ENCODE peak calls at places on chromosomes 16 and 17, in seven cellular contexts. P is GM10248; F is esophagus squamous epithelium; M is astrocyte; L is C1 segment of cervical spinal cord; C is NCI-H774; A is activated CD4-positive, alpha-beta T cell treated with anti-CD3 and anti-CD28 coated beads, Interleukin-2, amount 10 ng/mL, durations not matched to agents 7 days and 5 days. Q is an unnamed sample.

GRCh38 chr17:77125432-77125901 is 15.3 kb upstream of the SEC14L1 start:
- DNase-seq in C (peak), F (no peak), A (no peak), P (no peak), M (peak), L (no peak), Q (no peak)

GRCh38 chr16:354971-355441 is 2.5 kb upstream of the AXIN1 start:
- DNase-seq in A (peak), L (no peak), C (no peak), P (no peak), F (no peak), M (no peak), Q (no peak)

GRCh38 chr16:86218479-86219170 is 291.7 kb upstream of the FOXF1 start:
- DNase-seq in A (no peak), M (no peak), C (no peak), F (no peak), L (no peak), P (no peak), Q (no peak)

GRCh38 chr16:53504161-53504663 is 1.2 kb upstream of the AKTIP start:
- DNase-seq in F (no peak), M (peak), L (peak), C (no peak), P (no peak), A (peak), Q (no peak)

GRCh38 chr16:89795676-89796075 is 20.8 kb downstream of the FANCA start:
- DNase-seq in L (no peak), P (peak), M (no peak), A (no peak), C (no peak), F (no peak), Q (no peak)

GRCh38 chr16:81429045-81429521 is 15.5 kb upstream of the CMIP start:
- DNase-seq in C (no peak), L (no peak), A (no peak), F (no peak), P (no peak), M (no peak), Q (no peak)

GRCh38 chr17:75428775-75429469 is 23.4 kb upstream of the GRB2 start:
- DNase-seq in C (no peak), F (no peak), L (no peak), A (no peak), M (peak), P (no peak), Q (no peak)

GRCh38 chr17:51166198-51166986 is at the start of gene NME2:
- DNase-seq in A (peak), F (peak), L (peak), P (peak), M (peak), C (peak), Q (peak)

GRCh38 chr17:43823350-43824084 is 9.4 kb downstream of the MPP3 start:
- DNase-seq in A (no peak), L (no peak), P (no peak), F (no peak), M (no peak), C (no peak), Q (no peak)

GRCh38 chr17:31571124-31571892 is 179.8 kb downstream of the RAB11FIP4 start:
- DNase-seq in A (no peak), M (peak), F (no peak), P (no peak), L (no peak), C (no peak), Q (no peak)

GRCh38 chr17:14311979-14312378 is 11.1 kb downstream of the HS3ST3B1 start:
- DNase-seq in L (no peak), A (no peak), P (no peak), F (no peak), M (no peak), C (no peak), Q (no peak)

GRCh38 chr17:47649972-47650524 is 329 bp downstream of the KPNB1 start:
- DNase-seq in L (no peak), A (peak), F (no peak), C (no peak), M (no peak), P (peak), Q (no peak)

GRCh38 chr17:44758414-44759095 is at the start of gene ADAM11:
- DNase-seq in A (no peak), F (no peak), P (peak), M (no peak), C (no peak), L (no peak), Q (no peak)

GRCh38 chr17:2025622-2026309 is 632 bp upstream of the RTN4RL1 start:
- DNase-seq in M (no peak), F (no peak), L (no peak), A (no peak), C (no peak), P (peak), Q (no peak)

GRCh38 chr16:14436410-14436955 is 193.6 kb downstream of the PARN start:
- DNase-seq in L (no peak), F (no peak), A (peak), C (peak), M (no peak), P (no peak), Q (no peak)

GRCh38 chr17:32747856-32748255 is 129.1 kb downstream of the MYO1D start:
- DNase-seq in A (no peak), F (no peak), C (no peak), M (no peak), P (no peak), L (no peak), Q (no peak)

GRCh38 chr17:5822281-5823060 is 238.2 kb upstream of the NLRP1 start:
- DNase-seq in C (no peak), P (no peak), F (no peak), A (no peak), M (no peak), L (no peak), Q (no peak)

GRCh38 chr16:66894948-66895696 is 14.8 kb downstream of the PDP2 start:
- DNase-seq in L (peak), F (peak), M (peak), A (peak), C (no peak), P (peak), Q (peak)

GRCh38 chr17:79220715-79221291 is 146.2 kb downstream of the ENGASE start:
- DNase-seq in A (no peak), M (no peak), C (no peak), P (no peak), L (no peak), F (no peak), Q (no peak)

GRCh38 chr17:43723697-43724359 is 34.8 kb downstream of the SOST start:
- DNase-seq in C (no peak), L (no peak), F (no peak), M (peak), P (no peak), A (no peak), Q (no peak)

GRCh38 chr16:67277999-67278772 is 1.1 kb upstream of the PLEKHG4 start:
- DNase-seq in L (no peak), P (no peak), F (no peak), A (no peak), M (peak), C (no peak), Q (no peak)

GRCh38 chr17:872843-873242 is 90.7 kb downstream of the MRM3 start:
- DNase-seq in F (no peak), C (no peak), A (no peak), L (no peak), M (no peak), P (no peak), Q (no peak)

GRCh38 chr17:78929908-78930775 is 5.0 kb upstream of the TIMP2 start:
- DNase-seq in P (no peak), M (no peak), F (no peak), A (no peak), C (no peak), L (no peak), Q (no peak)

GRCh38 chr17:67488768-67489167 is 111.7 kb downstream of the PITPNC1 start:
- DNase-seq in M (no peak), P (no peak), A (no peak), F (no peak), C (no peak), L (no peak), Q (no peak)

GRCh38 chr16:60763869-60764268 is 1272.4 kb downstream of the CDH8 start:
- DNase-seq in P (no peak), C (no peak), F (no peak), A (no peak), M (no peak), L (no peak), Q (no peak)

GRCh38 chr16:11556945-11557720 is 29.6 kb downstream of the LITAF start:
- DNase-seq in L (no peak), C (no peak), M (no peak), F (no peak), A (peak), P (no peak), Q (no peak)

GRCh38 chr17:13940858-13941665 is 128.2 kb upstream of the COX10 start:
- DNase-seq in P (no peak), L (no peak), M (peak), A (no peak), F (no peak), C (no peak), Q (no peak)